ENCODE peak calls at places on chromosomes 1 and 21, in ten cellular contexts. One of them, this sample, is unnamed.

GRCh38 chr1:39576016-39576657 is 453 bp downstream of the PABPC4 start:
- DNase-seq in upper lobe of left lung: peak; percentile 31
- DNase-seq in tibial nerve: no peak
- DNase-seq in heart left ventricle: no peak
- DNase-seq in A549: no peak
- DNase-seq in adrenal gland: peak; percentile 39
- DNase-seq in ovary: peak; percentile 43
- DNase-seq in lower leg skin: no peak
- DNase-seq in IMR-90: no peak
- DNase-seq in breast epithelium: no peak
- DNase-seq in this sample: peak; percentile 43

GRCh38 chr1:185934476-185935189 is 200.4 kb downstream of the HMCN1 start:
- DNase-seq in upper lobe of left lung: no peak
- DNase-seq in tibial nerve: no peak
- DNase-seq in heart left ventricle: no peak
- DNase-seq in A549: peak; percentile 18
- DNase-seq in adrenal gland: no peak
- DNase-seq in ovary: no peak
- DNase-seq in lower leg skin: no peak
- DNase-seq in IMR-90: peak; percentile 79
- DNase-seq in breast epithelium: no peak
- DNase-seq in this sample: no peak

GRCh38 chr1:210686841-210687240 is 358.1 kb downstream of the HHAT start:
- DNase-seq in upper lobe of left lung: no peak
- DNase-seq in tibial nerve: no peak
- DNase-seq in heart left ventricle: no peak
- DNase-seq in A549: peak; percentile 54
- DNase-seq in adrenal gland: no peak
- DNase-seq in ovary: no peak
- DNase-seq in lower leg skin: no peak
- DNase-seq in IMR-90: no peak
- DNase-seq in breast epithelium: no peak
- DNase-seq in this sample: no peak

GRCh38 chr1:42998381-42998780 is 39.7 kb upstream of the SLC2A1 start:
- DNase-seq in upper lobe of left lung: no peak
- DNase-seq in tibial nerve: no peak
- DNase-seq in heart left ventricle: no peak
- DNase-seq in A549: no peak
- DNase-seq in adrenal gland: no peak
- DNase-seq in ovary: no peak
- DNase-seq in lower leg skin: no peak
- DNase-seq in IMR-90: peak; percentile 51
- DNase-seq in breast epithelium: no peak
- DNase-seq in this sample: no peak

GRCh38 chr1:154557939-154558609 is 388 bp downstream of the UBE2Q1 start:
- DNase-seq in upper lobe of left lung: peak; percentile 65
- DNase-seq in tibial nerve: no peak
- DNase-seq in heart left ventricle: peak; percentile 63
- DNase-seq in A549: no peak
- DNase-seq in adrenal gland: peak; percentile 44
- DNase-seq in ovary: peak; percentile 68
- DNase-seq in lower leg skin: peak; percentile 92
- DNase-seq in IMR-90: peak; percentile 18
- DNase-seq in breast epithelium: peak; percentile 53
- DNase-seq in this sample: no peak

GRCh38 chr21:36860736-36861594 is 105.5 kb downstream of the HLCS start:
- DNase-seq in upper lobe of left lung: no peak
- DNase-seq in tibial nerve: no peak
- DNase-seq in heart left ventricle: no peak
- DNase-seq in A549: peak; percentile 72
- DNase-seq in adrenal gland: no peak
- DNase-seq in ovary: no peak
- DNase-seq in lower leg skin: no peak
- DNase-seq in IMR-90: peak; percentile 79
- DNase-seq in breast epithelium: no peak
- DNase-seq in this sample: no peak

GRCh38 chr1:155463865-155464264 is 98.7 kb downstream of the ASH1L start:
- DNase-seq in upper lobe of left lung: no peak
- DNase-seq in tibial nerve: no peak
- DNase-seq in heart left ventricle: no peak
- DNase-seq in A549: peak; percentile 16
- DNase-seq in adrenal gland: no peak
- DNase-seq in ovary: no peak
- DNase-seq in lower leg skin: no peak
- DNase-seq in IMR-90: peak; percentile 91
- DNase-seq in breast epithelium: no peak
- DNase-seq in this sample: no peak

GRCh38 chr1:83065952-83066727 is 932.8 kb downstream of the TTLL7 start:
- DNase-seq in upper lobe of left lung: no peak
- DNase-seq in tibial nerve: no peak
- DNase-seq in heart left ventricle: no peak
- DNase-seq in A549: no peak
- DNase-seq in adrenal gland: no peak
- DNase-seq in ovary: no peak
- DNase-seq in lower leg skin: no peak
- DNase-seq in IMR-90: no peak
- DNase-seq in breast epithelium: no peak
- DNase-seq in this sample: no peak

GRCh38 chr1:178010674-178011073 is 40.8 kb upstream of the SEC16B start:
- DNase-seq in upper lobe of left lung: no peak
- DNase-seq in tibial nerve: no peak
- DNase-seq in heart left ventricle: no peak
- DNase-seq in A549: no peak
- DNase-seq in adrenal gland: no peak
- DNase-seq in ovary: no peak
- DNase-seq in lower leg skin: no peak
- DNase-seq in IMR-90: peak; percentile 37
- DNase-seq in breast epithelium: no peak
- DNase-seq in this sample: no peak

GRCh38 chr1:178011101-178011828 is 41.4 kb upstream of the SEC16B start:
- DNase-seq in upper lobe of left lung: no peak
- DNase-seq in tibial nerve: no peak
- DNase-seq in heart left ventricle: no peak
- DNase-seq in A549: peak; percentile 50
- DNase-seq in adrenal gland: peak; percentile 19
- DNase-seq in ovary: no peak
- DNase-seq in lower leg skin: no peak
- DNase-seq in IMR-90: peak; percentile 84
- DNase-seq in breast epithelium: no peak
- DNase-seq in this sample: no peak

GRCh38 chr1:178006043-178006442 is 36.2 kb upstream of the SEC16B start:
- DNase-seq in upper lobe of left lung: no peak
- DNase-seq in tibial nerve: no peak
- DNase-seq in heart left ventricle: no peak
- DNase-seq in A549: no peak
- DNase-seq in adrenal gland: no peak
- DNase-seq in ovary: no peak
- DNase-seq in lower leg skin: no peak
- DNase-seq in IMR-90: no peak
- DNase-seq in breast epithelium: no peak
- DNase-seq in this sample: no peak

GRCh38 chr1:178004926-178005391 is 35.1 kb upstream of the SEC16B start:
- DNase-seq in upper lobe of left lung: no peak
- DNase-seq in tibial nerve: no peak
- DNase-seq in heart left ventricle: no peak
- DNase-seq in A549: no peak
- DNase-seq in adrenal gland: no peak
- DNase-seq in ovary: no peak
- DNase-seq in lower leg skin: no peak
- DNase-seq in IMR-90: peak; percentile 72
- DNase-seq in breast epithelium: no peak
- DNase-seq in this sample: no peak

GRCh38 chr1:178005450-178005849 is 35.6 kb upstream of the SEC16B start:
- DNase-seq in upper lobe of left lung: no peak
- DNase-seq in tibial nerve: no peak
- DNase-seq in heart left ventricle: no peak
- DNase-seq in A549: no peak
- DNase-seq in adrenal gland: no peak
- DNase-seq in ovary: no peak
- DNase-seq in lower leg skin: no peak
- DNase-seq in IMR-90: no peak
- DNase-seq in breast epithelium: no peak
- DNase-seq in this sample: no peak
- TF ChIP-seq POLR2A in upper lobe of left lung: no peak
- TF ChIP-seq POLR2A in tibial nerve: no peak
- TF ChIP-seq POLR2A in heart left ventricle: no peak
- TF ChIP-seq POLR2A in A549: no peak
- TF ChIP-seq POLR2A in adrenal gland: no peak
- TF ChIP-seq POLR2A in ovary: no peak
- TF ChIP-seq POLR2A in lower leg skin: no peak
- TF ChIP-seq POLR2A in IMR-90: no peak
- TF ChIP-seq POLR2A in breast epithelium: no peak
- TF ChIP-seq POLR2A in this sample: no peak

GRCh38 chr1:57232500-57232899 is 191.4 kb downstream of the DAB1 start:
- DNase-seq in upper lobe of left lung: no peak
- DNase-seq in tibial nerve: no peak
- DNase-seq in heart left ventricle: no peak
- DNase-seq in A549: peak; percentile 1
- DNase-seq in adrenal gland: no peak
- DNase-seq in ovary: no peak
- DNase-seq in lower leg skin: no peak
- DNase-seq in IMR-90: no peak
- DNase-seq in breast epithelium: no peak
- DNase-seq in this sample: no peak

GRCh38 chr1:57234459-57234858 is 189.4 kb downstream of the DAB1 start:
- DNase-seq in upper lobe of left lung: no peak
- DNase-seq in tibial nerve: no peak
- DNase-seq in heart left ventricle: no peak
- DNase-seq in A549: no peak
- DNase-seq in adrenal gland: no peak
- DNase-seq in ovary: no peak
- DNase-seq in lower leg skin: no peak
- DNase-seq in IMR-90: no peak
- DNase-seq in breast epithelium: no peak
- DNase-seq in this sample: no peak

GRCh38 chr1:57238408-57238807 is 185.5 kb downstream of the DAB1 start:
- DNase-seq in upper lobe of left lung: no peak
- DNase-seq in tibial nerve: no peak
- DNase-seq in heart left ventricle: no peak
- DNase-seq in A549: no peak
- DNase-seq in adrenal gland: no peak
- DNase-seq in ovary: no peak
- DNase-seq in lower leg skin: no peak
- DNase-seq in IMR-90: no peak
- DNase-seq in breast epithelium: no peak
- DNase-seq in this sample: no peak

GRCh38 chr1:57229998-57230397 is 193.9 kb downstream of the DAB1 start:
- DNase-seq in upper lobe of left lung: no peak
- DNase-seq in tibial nerve: no peak
- DNase-seq in heart left ventricle: no peak
- DNase-seq in A549: no peak
- DNase-seq in adrenal gland: no peak
- DNase-seq in ovary: no peak
- DNase-seq in lower leg skin: no peak
- DNase-seq in IMR-90: no peak
- DNase-seq in breast epithelium: no peak
- DNase-seq in this sample: no peak

GRCh38 chr1:57235782-57236181 is 188.1 kb downstream of the DAB1 start:
- DNase-seq in upper lobe of left lung: no peak
- DNase-seq in tibial nerve: no peak
- DNase-seq in heart left ventricle: no peak
- DNase-seq in A549: no peak
- DNase-seq in adrenal gland: no peak
- DNase-seq in ovary: no peak
- DNase-seq in lower leg skin: no peak
- DNase-seq in IMR-90: no peak
- DNase-seq in breast epithelium: no peak
- DNase-seq in this sample: no peak
- TF ChIP-seq POLR2A in upper lobe of left lung: no peak
- TF ChIP-seq POLR2A in tibial nerve: no peak
- TF ChIP-seq POLR2A in heart left ventricle: no peak
- TF ChIP-seq POLR2A in A549: no peak
- TF ChIP-seq POLR2A in adrenal gland: no peak
- TF ChIP-seq POLR2A in ovary: no peak
- TF ChIP-seq POLR2A in lower leg skin: no peak
- TF ChIP-seq POLR2A in IMR-90: no peak
- TF ChIP-seq POLR2A in breast epithelium: no peak
- TF ChIP-seq POLR2A in this sample: no peak

DNA sequence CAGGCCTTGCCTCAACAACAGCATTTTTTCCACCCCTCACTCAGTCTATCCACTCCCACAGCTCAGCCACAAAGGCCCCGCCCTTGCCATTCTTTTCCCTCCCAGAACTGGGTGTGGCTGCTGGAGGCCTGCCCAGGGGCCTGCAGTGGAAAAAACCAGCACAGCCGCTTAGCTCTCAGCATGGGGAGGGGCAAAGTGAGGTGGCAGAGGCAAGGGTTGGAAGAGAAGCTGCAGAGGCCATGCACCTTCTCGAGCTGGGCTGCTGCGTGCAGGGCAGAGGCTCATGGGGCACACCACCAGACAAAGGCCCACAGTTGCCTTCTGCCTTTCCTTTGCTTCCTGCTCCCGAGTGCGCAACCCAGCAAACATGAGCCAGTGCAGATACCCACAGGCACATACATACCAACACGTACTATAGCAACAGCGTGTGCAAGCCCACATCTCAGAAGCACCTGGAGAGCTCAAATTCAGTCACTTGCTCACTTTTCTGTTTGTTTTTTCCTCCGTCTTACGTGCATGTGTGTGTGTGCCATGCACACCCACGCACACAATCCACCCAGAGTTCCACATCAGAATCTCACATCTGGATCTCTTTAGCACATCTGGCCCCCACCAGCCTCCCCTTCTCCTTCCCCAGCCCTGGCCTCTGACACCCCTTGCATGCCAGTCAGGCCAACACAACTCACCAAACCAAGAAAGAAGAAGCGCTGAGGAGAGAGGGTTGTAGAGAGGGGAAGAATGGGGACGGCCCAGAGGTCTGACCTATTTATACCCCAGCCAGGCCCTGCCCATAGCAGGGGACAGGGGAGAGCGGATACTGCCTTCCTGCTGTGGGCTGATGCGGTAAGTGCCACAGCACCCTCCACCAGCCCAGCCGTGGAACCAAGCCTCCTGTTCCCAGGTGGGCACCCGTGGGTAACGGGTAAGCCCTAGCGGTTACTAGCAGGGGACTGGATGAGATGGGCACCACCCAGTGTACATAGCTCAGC is at the start of gene S100A4:
- DNase-seq in upper lobe of left lung: peak; percentile 97
- DNase-seq in tibial nerve: peak; percentile 94
- DNase-seq in heart left ventricle: peak; percentile 94
- DNase-seq in A549: peak; percentile 94
- DNase-seq in adrenal gland: peak; percentile 96
- DNase-seq in ovary: peak; percentile 84
- DNase-seq in lower leg skin: peak; percentile 99
- DNase-seq in IMR-90: peak; percentile 83
- DNase-seq in breast epithelium: peak; percentile 92
- DNase-seq in this sample: peak; percentile 66
- TF ChIP-seq POLR2A in upper lobe of left lung: peak; percentile 60
- TF ChIP-seq POLR2A in tibial nerve: peak; percentile 21
- TF ChIP-seq POLR2A in heart left ventricle: no peak
- TF ChIP-seq POLR2A in A549: peak; percentile 85
- TF ChIP-seq POLR2A in adrenal gland: peak; percentile 29
- TF ChIP-seq POLR2A in ovary: no peak
- TF ChIP-seq POLR2A in lower leg skin: no peak
- TF ChIP-seq POLR2A in IMR-90: no peak
- TF ChIP-seq POLR2A in breast epithelium: no peak
- TF ChIP-seq POLR2A in this sample: no peak

DNA sequence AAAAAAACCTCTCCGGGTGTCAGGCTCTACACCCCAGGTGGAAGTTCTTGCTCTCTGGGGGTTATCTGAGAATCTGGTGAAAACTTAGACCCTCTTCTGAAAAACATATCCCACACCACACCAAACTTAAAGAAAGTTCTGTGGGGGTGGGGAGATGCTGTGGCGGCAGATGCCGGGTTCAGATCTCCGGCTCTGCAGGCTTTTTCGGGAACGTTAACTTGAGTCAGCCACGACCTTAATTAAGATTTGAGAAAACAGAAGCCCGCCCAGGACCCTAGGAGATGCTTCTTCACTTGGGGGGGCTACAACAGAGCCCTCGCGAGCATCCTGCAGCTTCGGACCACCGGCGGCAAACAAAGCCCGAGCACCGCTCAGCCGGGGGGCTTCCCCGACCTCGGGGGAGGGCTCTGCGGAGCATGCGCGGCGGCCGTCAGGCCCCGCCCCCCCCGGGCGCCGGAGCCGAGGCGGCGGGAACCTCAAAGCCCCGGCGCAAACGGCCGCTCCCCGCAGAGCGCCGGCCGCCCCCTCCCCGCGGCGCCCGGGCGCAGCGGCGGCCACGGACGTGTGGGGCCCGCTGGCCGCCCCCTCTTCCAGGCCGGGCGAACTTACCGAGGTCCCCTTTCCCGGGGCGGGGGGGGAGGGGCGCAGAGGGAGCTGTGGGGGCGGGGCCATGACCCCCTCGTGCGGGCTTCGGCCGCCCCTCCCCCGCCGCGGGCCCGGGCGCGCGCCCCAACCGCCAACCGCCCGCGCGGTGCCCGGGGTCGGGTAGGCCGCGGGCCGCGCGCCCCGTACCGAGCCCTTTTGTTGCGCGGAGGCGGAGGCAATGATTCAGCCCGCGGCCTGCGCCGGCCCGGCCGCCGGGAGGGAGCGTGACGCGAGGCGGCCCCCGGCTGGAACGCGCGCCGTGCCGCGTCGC is 2.0 kb downstream of the RCC2 start:
- DNase-seq in upper lobe of left lung: no peak
- DNase-seq in tibial nerve: no peak
- DNase-seq in heart left ventricle: peak; percentile 54
- DNase-seq in A549: peak; percentile 35
- DNase-seq in adrenal gland: peak; percentile 29
- DNase-seq in ovary: peak; percentile 62
- DNase-seq in lower leg skin: no peak
- DNase-seq in IMR-90: peak; percentile 36
- DNase-seq in breast epithelium: no peak
- DNase-seq in this sample: peak; percentile 83
- TF ChIP-seq POLR2A in upper lobe of left lung: no peak
- TF ChIP-seq POLR2A in tibial nerve: no peak
- TF ChIP-seq POLR2A in heart left ventricle: no peak
- TF ChIP-seq POLR2A in A549: no peak
- TF ChIP-seq POLR2A in adrenal gland: peak; percentile 34
- TF ChIP-seq POLR2A in ovary: no peak
- TF ChIP-seq POLR2A in lower leg skin: no peak
- TF ChIP-seq POLR2A in IMR-90: no peak
- TF ChIP-seq POLR2A in breast epithelium: no peak
- TF ChIP-seq POLR2A in this sample: no peak

This sample was measured in GM12891.